ENCODE peak calls at places on chromosomes 2 and 18, in four cellular contexts. C is adrenal gland, B is hepatocyte, Y is uterus. V is an unnamed sample. For H3K9me3, the result is how much of the 10 kb centered on the place peaks cover.

GRCh38 chr2:45008296-45009129 is 739 bp downstream of the SIX2 start:
- DNase-seq in C (no peak), B (peak), Y (no peak), V (peak)

GRCh38 chr18:70333757-70334156 is 44.9 kb downstream of the SOCS6 start:
- DNase-seq in C (no peak), B (peak), Y (no peak), V (no peak)

GRCh38 chr18:9989481-9989880 is 75.7 kb downstream of the VAPA start:
- DNase-seq in C (no peak), B (no peak), Y (peak), V (no peak)

GRCh38 chr2:191933307-191934105 is 86.6 kb upstream of the CAVIN2 start:
- DNase-seq in C (no peak), B (no peak), Y (no peak), V (peak)

GRCh38 chr18:58216071-58216471 is 172.0 kb downstream of the NEDD4L start:
- DNase-seq in C (peak), B (peak), Y (peak), V (no peak)

GRCh38 chr2:166382-166781 is 97.5 kb downstream of the SH3YL1 start:
- DNase-seq in C (no peak), B (no peak), Y (peak), V (no peak)

GRCh38 chr2:198283149-198283548 is 478.8 kb downstream of the PLCL1 start:
- DNase-seq in C (no peak), B (no peak), Y (no peak), V (no peak)

GRCh38 chr2:120791961-120792295 is 56.3 kb downstream of the GLI2 start:
- DNase-seq in C (no peak), B (no peak), Y (no peak), V (no peak)

GRCh38 chr18:40821596-40822243 is 1133.3 kb upstream of the PIK3C3 start:
- DNase-seq in C (no peak), B (no peak), Y (no peak), V (no peak)

GRCh38 chr2:213105212-213105611 is 46.2 kb downstream of the IKZF2 start:
- DNase-seq in C (no peak), B (no peak), Y (no peak), V (no peak)

GRCh38 chr2:197054437-197054836 is 127.9 kb upstream of the PGAP1 start:
- DNase-seq in C (no peak), B (no peak), Y (no peak), V (no peak)

GRCh38 chr2:160363961-160364733 is 129.5 kb downstream of the RBMS1 start:
- DNase-seq in C (no peak), B (no peak), Y (no peak), V (no peak)

GRCh38 chr2:241064008-241064801 is 37.9 kb downstream of the MTERF4 start:
- DNase-seq in C (peak), B (peak), Y (no peak), V (peak)

GRCh38 chr2:203718087-203718486 is 11.6 kb downstream of the CD28 start:
- DNase-seq in C (no peak), B (no peak), Y (peak), V (peak)

GRCh38 chr2:147449323-147450080 is 395.3 kb upstream of the ACVR2A start:
- DNase-seq in C (no peak), B (peak), Y (no peak), V (no peak)

GRCh38 chr2:190380962-190381412 is 27.2 kb upstream of the MFSD6 start:
- DNase-seq in C (no peak), B (no peak), Y (no peak), V (no peak)

GRCh38 chr2:47016172-47016913 is 100.7 kb upstream of the MCFD2 start:
- DNase-seq in C (no peak), B (peak), Y (no peak), V (peak)

GRCh38 chr2:10086950-10087349 is 6.7 kb upstream of the CYS1 start:
- DNase-seq in C (no peak), B (no peak), Y (no peak), V (no peak)

GRCh38 chr2:103809946-103810345 is 1044.0 kb upstream of the POU3F3 start:
- DNase-seq in C (no peak), B (no peak), Y (no peak), V (no peak)

DNA sequence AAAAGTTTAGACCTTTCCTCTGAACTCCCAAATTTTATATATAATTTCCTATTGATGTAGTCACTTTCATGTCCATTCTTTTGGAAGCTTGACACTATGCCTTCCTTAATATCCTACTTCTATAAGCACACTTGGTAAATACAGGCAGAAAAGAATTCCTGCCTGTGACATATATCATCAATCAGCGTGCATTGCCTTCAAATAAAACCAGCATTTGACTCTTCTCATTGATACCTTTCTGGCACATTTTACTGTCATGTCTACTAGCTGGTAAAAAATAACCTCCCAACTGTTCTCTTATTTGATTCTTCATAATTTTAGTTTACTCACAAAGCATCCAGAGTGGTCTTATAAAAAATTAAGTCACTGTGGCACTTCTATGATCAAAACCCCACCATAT is 693.5 kb downstream of the CBLN2 start:
- DNase-seq in C (no peak), B (no peak), Y (no peak), V (no peak)
- H3K9me3 ChIP-seq in C (under half), B (under half), Y (under half), V (under half)

GRCh38 chr2:233147829-233148167 is 87.7 kb downstream of the INPP5D start:
- DNase-seq in C (no peak), B (no peak), Y (no peak), V (no peak)
- H3K4me3 ChIP-seq in C (no peak), B (no peak), Y (no peak), V (no peak)

GRCh38 chr18:47987456-47987735 is 56.9 kb upstream of the SMAD2 start:
- DNase-seq in C (no peak), B (no peak), Y (no peak), V (peak)

GRCh38 chr18:47983946-47984345 is 53.5 kb upstream of the SMAD2 start:
- DNase-seq in C (no peak), B (no peak), Y (no peak), V (no peak)

GRCh38 chr18:47986724-47987455 is 56.4 kb upstream of the SMAD2 start:
- DNase-seq in C (no peak), B (no peak), Y (no peak), V (no peak)

GRCh38 chr18:47984991-47985390 is 54.5 kb upstream of the SMAD2 start:
- DNase-seq in C (no peak), B (no peak), Y (no peak), V (no peak)

GRCh38 chr18:47985837-47986236 is 55.4 kb upstream of the SMAD2 start:
- DNase-seq in C (no peak), B (no peak), Y (no peak), V (no peak)
- H3K9me3 ChIP-seq in C (under half), B (under half), Y (under half), V (under half)

GRCh38 chr2:117851969-117852368 is 37.5 kb downstream of the DDX18 start:
- DNase-seq in C (no peak), B (no peak), Y (no peak), V (no peak)

GRCh38 chr2:117853316-117853715 is 38.8 kb downstream of the DDX18 start:
- DNase-seq in C (no peak), B (no peak), Y (no peak), V (no peak)

GRCh38 chr2:117853873-117854272 is 39.4 kb downstream of the DDX18 start:
- DNase-seq in C (no peak), B (no peak), Y (no peak), V (no peak)

GRCh38 chr2:117850015-117850414 is 35.5 kb downstream of the DDX18 start:
- DNase-seq in C (no peak), B (no peak), Y (no peak), V (no peak)

DNA sequence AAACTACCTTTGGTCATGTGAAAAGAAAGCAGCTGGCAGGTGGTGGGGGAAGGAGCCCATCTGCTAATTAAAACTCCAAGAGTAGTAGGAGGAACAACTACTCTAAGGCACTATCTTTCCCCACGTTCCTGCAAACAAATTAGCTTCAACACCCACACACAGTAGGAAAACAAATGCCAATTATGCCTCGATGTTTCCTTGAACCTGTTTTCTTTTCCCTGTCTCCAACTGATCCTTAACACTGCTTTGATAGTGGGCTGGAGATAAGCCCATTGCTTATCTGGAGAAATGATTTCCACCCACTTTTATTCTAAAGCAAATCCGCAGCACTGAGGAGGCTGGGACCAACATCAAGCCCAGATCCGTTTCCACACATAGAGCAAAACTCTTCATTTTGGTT is 36.0 kb downstream of the DDX18 start:
- DNase-seq in C (no peak), B (no peak), Y (no peak), V (no peak)
- H3K4me3 ChIP-seq in C (no peak), B (no peak), Y (no peak), V (no peak)

GRCh38 chr2:115124817-115125216 is 682.4 kb downstream of the DPP10 start:
- DNase-seq in C (no peak), B (no peak), Y (no peak), V (no peak)
- H3K9me3 ChIP-seq in C (under half), B (under half), Y (under half), V (under half)

V was measured in endothelial cell of umbilical vein.